ENCODE peak calls at places on chromosome 4, in four cellular contexts. G, T, P and C are unnamed samples.
A peak's percentile ranks its signal among the peaks of the same experiment; 100 is the strongest.

GRCh38 chr4:54961357-54961975 is 163.9 kb downstream of the KDR start:
- DNase-seq in P (no peak), T (peak; percentile 54), G (peak; percentile 15), C (no peak)

GRCh38 chr4:2069161-2069971 is 10.2 kb downstream of the NAT8L start:
- DNase-seq in P (no peak), G (no peak), T (no peak), C (no peak)

GRCh38 chr4:3208826-3209225 is 40.1 kb upstream of the MSANTD1 start:
- DNase-seq in T (no peak), P (no peak), G (no peak), C (no peak)

GRCh38 chr4:609400-610050 is 15.8 kb upstream of the PDE6B start:
- DNase-seq in P (no peak), G (no peak), T (no peak), C (no peak)

GRCh38 chr4:99285387-99285786 is 5.4 kb downstream of the ADH1A start:
- DNase-seq in P (no peak), T (no peak), G (no peak), C (no peak)

GRCh38 chr4:40227284-40227683 is 30.5 kb downstream of the RHOH start:
- DNase-seq in G (peak; percentile 48), P (no peak), T (no peak), C (no peak)

GRCh38 chr4:76680934-76681333 is 217.0 kb downstream of the SOWAHB start:
- DNase-seq in T (no peak), G (no peak), P (no peak), C (no peak)

GRCh38 chr4:108988514-108989195 is 225.8 kb upstream of the ETNPPL start:
- DNase-seq in T (no peak), G (no peak), P (no peak), C (no peak)

GRCh38 chr4:70632028-70632427 is 3.5 kb downstream of the ENAM start:
- DNase-seq in T (peak; percentile 31), P (no peak), G (no peak), C (no peak)

GRCh38 chr4:169253087-169253675 is 17.6 kb downstream of the SH3RF1 start:
- DNase-seq in G (no peak), T (no peak), P (no peak), C (no peak)

GRCh38 chr4:20829958-20830357 is 129.7 kb downstream of the PACRGL start:
- DNase-seq in G (no peak), T (peak; percentile 5), P (no peak), C (no peak)

GRCh38 chr4:53712326-53712725 is 121.0 kb upstream of the LNX1 start:
- DNase-seq in G (no peak), P (no peak), T (no peak), C (no peak)

GRCh38 chr4:16227462-16227868 is 1.2 kb upstream of the TAPT1 start:
- DNase-seq in T (peak; percentile 35), P (peak; percentile 51), G (no peak), C (no peak)

GRCh38 chr4:184282251-184282713 is 64.6 kb upstream of the ENPP6 start:
- DNase-seq in P (peak; percentile 65), T (no peak), G (peak; percentile 48), C (no peak)

GRCh38 chr4:38711066-38711465 is 47.1 kb downstream of the KLF3 start:
- DNase-seq in P (no peak), T (no peak), G (no peak), C (no peak)

GRCh38 chr4:115851918-115852766 is 738.7 kb upstream of the NDST4 start:
- DNase-seq in T (peak; percentile 8), P (peak; percentile 35), G (peak; percentile 12), C (no peak)
- TF ChIP-seq CTCF in T (no peak), P (no peak), G (peak; percentile 59), C (peak; percentile 81)

GRCh38 chr4:7652906-7653305 is 218.2 kb upstream of the PSAPL1 start:
- DNase-seq in G (no peak), T (no peak), P (no peak), C (no peak)

GRCh38 chr4:7652451-7652871 is 217.7 kb upstream of the PSAPL1 start:
- DNase-seq in T (no peak), G (no peak), P (no peak), C (no peak)

GRCh38 chr4:7655267-7655548 is 220.5 kb upstream of the PSAPL1 start:
- DNase-seq in P (no peak), G (no peak), T (no peak), C (no peak)

GRCh38 chr4:7654550-7655266 is 220.0 kb upstream of the PSAPL1 start:
- DNase-seq in P (no peak), G (no peak), T (no peak), C (no peak)

DNA sequence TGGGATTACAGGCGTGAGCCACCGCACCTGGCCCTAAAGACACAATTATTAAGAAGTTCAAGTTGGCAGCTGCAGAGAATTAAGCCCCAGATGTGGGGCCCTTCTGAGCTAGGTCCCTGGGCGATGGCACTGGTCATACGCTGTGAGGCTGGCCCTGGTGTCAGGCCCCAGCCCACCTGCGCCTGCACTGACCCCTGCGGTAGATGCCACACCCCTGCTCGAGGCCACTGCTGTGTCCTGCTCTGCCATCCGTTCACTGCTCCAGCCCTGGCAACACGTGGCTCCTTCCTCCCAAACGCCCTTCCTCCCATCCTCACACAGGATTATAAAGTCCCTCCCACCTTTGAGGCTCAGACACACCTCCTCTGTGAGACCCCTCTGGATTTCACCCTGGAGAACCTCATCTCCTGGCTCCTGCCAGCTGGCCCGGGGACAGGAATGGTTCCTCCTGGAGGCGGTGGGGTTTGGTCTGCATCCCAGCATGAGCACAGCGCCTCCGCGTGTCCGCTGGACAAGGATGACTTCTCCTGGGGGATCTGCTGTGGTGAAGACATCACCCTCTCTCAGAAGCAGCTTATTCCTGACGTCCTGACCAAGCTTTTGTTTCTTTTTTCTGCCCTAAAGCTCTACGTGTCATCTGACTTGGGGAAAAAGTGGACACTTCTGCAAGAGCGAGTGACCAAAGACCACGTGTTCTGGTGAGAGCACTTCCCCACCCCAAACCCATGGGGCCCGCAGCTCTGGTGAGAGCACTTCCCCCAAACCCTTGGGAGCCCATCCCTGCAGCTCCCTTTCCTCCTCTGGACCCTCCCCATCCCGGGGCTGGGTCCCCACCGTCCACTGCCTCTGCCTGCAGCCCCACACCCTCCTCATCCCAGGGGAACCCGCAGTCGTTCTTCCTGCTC is 219.0 kb upstream of the PSAPL1 start:
- DNase-seq in P (no peak), T (peak; percentile 22), G (no peak), C (no peak)
- TF ChIP-seq CTCF in P (no peak), T (peak; percentile 8), G (no peak), C (no peak)

DNA sequence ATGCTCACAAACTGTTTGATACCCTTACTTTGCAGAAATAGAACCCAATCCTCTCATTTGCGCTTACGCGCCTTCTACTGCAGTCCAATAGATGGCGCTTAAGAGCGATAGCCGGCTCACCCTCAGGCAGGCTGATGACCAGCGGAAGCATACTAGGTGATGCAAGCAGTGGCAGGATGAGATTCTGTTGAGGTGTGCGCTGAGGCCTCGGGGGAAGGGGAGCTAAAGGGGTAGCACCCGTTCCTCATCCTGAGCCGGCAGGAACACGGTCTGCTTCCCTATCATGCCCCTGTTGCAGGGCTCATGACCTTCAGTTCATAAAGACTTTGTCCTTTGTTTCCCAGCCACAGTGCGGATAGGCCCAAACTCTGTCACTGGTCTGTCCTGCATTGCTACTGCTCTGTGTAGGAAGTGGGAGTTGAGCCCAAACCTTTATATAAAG is 628.9 kb downstream of the TLL1 start:
- DNase-seq in T (peak; percentile 48), P (no peak), G (peak; percentile 10), C (no peak)
- TF ChIP-seq CTCF in T (peak; percentile 82), P (no peak), G (peak; percentile 12), C (peak; percentile 76)

DNA sequence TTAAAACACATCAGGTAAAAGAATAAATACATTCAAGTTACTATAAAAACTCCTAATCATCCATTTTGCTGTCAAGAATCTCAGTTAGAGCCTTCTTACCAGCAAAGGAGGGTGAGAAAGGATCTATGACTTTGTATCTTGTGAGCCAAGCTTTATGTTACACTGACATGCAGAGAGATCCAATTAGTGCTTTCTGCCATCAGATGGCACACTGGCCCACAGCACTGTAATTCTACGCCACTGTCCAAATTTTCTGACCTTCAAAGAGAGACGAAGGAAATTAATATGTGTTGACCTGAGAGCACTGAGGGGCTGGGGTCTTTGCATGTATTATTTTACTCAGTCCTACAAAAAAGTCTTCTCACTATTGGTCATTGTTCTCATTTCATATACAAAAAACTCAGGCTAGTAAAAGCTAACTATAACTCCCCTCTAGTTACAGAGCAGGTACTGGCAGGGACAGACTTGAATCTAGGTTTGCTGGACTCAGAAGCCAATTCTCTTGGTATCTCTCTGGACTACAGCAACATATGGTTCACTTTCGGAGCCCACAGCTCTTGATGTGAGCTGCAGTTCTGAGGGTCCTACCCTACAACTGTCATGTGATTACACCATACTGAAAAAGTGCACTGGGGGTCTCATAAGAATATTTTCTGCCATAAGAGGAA is 157.6 kb downstream of the NR3C2 start:
- DNase-seq in P (no peak), G (no peak), T (no peak), C (no peak)
- TF ChIP-seq CTCF in P (no peak), G (no peak), T (no peak), C (no peak)

GRCh38 chr4:22514001-22514400 is 1.9 kb downstream of the ADGRA3 start:
- DNase-seq in P (no peak), G (no peak), T (peak; percentile 33), C (no peak)
- TF ChIP-seq CTCF in P (no peak), G (no peak), T (no peak), C (no peak)